ENCODE peak calls at places on chromosome 9, in ten cellular contexts. One of them, this sample, is unnamed.

GRCh38 chr9:4674783-4675182 is 4.6 kb upstream of the CDC37L1 start:
- DNase-seq in NCI-H2171 treated with DMSO at 0.1 percent for 48 hours: no peak
- DNase-seq in HS-27A: no peak
- DNase-seq in COR-L47: no peak
- DNase-seq in choroid plexus epithelial cell: peak; percentile 86
- DNase-seq in K562: no peak
- DNase-seq in Calu3: no peak
- DNase-seq in mesothelial cell of epicardium: no peak
- DNase-seq in iPS DF 19.7: no peak
- DNase-seq in activated CD4-positive, CD25-positive, alpha-beta regulatory T cell: no peak
- DNase-seq in this sample: no peak

GRCh38 chr9:95874989-95875304 is 544 bp upstream of the ERCC6L2 start:
- DNase-seq in NCI-H2171 treated with DMSO at 0.1 percent for 48 hours: peak; percentile 56
- DNase-seq in HS-27A: no peak
- DNase-seq in COR-L47: no peak
- DNase-seq in choroid plexus epithelial cell: peak; percentile 50
- DNase-seq in K562: peak; percentile 44
- DNase-seq in Calu3: peak; percentile 22
- DNase-seq in mesothelial cell of epicardium: no peak
- DNase-seq in iPS DF 19.7: no peak
- DNase-seq in activated CD4-positive, CD25-positive, alpha-beta regulatory T cell: peak; percentile 34
- DNase-seq in this sample: peak; percentile 52

GRCh38 chr9:124795881-124796415 is 19.0 kb downstream of the OLFML2A start:
- DNase-seq in NCI-H2171 treated with DMSO at 0.1 percent for 48 hours: no peak
- DNase-seq in HS-27A: no peak
- DNase-seq in COR-L47: no peak
- DNase-seq in choroid plexus epithelial cell: peak; percentile 65
- DNase-seq in K562: no peak
- DNase-seq in Calu3: no peak
- DNase-seq in mesothelial cell of epicardium: no peak
- DNase-seq in iPS DF 19.7: no peak
- DNase-seq in activated CD4-positive, CD25-positive, alpha-beta regulatory T cell: no peak
- DNase-seq in this sample: no peak

GRCh38 chr9:83023151-83023550 is 39.8 kb downstream of the RASEF start:
- DNase-seq in NCI-H2171 treated with DMSO at 0.1 percent for 48 hours: no peak
- DNase-seq in HS-27A: no peak
- DNase-seq in COR-L47: no peak
- DNase-seq in choroid plexus epithelial cell: no peak
- DNase-seq in K562: no peak
- DNase-seq in Calu3: no peak
- DNase-seq in mesothelial cell of epicardium: no peak
- DNase-seq in iPS DF 19.7: no peak
- DNase-seq in activated CD4-positive, CD25-positive, alpha-beta regulatory T cell: no peak
- DNase-seq in this sample: no peak

GRCh38 chr9:3028535-3028934 is 184.6 kb upstream of the PUM3 start:
- DNase-seq in NCI-H2171 treated with DMSO at 0.1 percent for 48 hours: peak; percentile 86
- DNase-seq in HS-27A: no peak
- DNase-seq in COR-L47: peak; percentile 20
- DNase-seq in choroid plexus epithelial cell: peak; percentile 55
- DNase-seq in K562: no peak
- DNase-seq in Calu3: peak; percentile 33
- DNase-seq in mesothelial cell of epicardium: no peak
- DNase-seq in iPS DF 19.7: no peak
- DNase-seq in activated CD4-positive, CD25-positive, alpha-beta regulatory T cell: no peak
- DNase-seq in this sample: no peak

GRCh38 chr9:129938291-129938979 is 103.2 kb downstream of the USP20 start:
- DNase-seq in NCI-H2171 treated with DMSO at 0.1 percent for 48 hours: no peak
- DNase-seq in HS-27A: peak; percentile 62
- DNase-seq in COR-L47: peak; percentile 24
- DNase-seq in choroid plexus epithelial cell: peak; percentile 65
- DNase-seq in K562: no peak
- DNase-seq in Calu3: no peak
- DNase-seq in mesothelial cell of epicardium: no peak
- DNase-seq in iPS DF 19.7: no peak
- DNase-seq in activated CD4-positive, CD25-positive, alpha-beta regulatory T cell: no peak
- DNase-seq in this sample: no peak

GRCh38 chr9:116448463-116448862 is 238.6 kb upstream of the TRIM32 start:
- DNase-seq in NCI-H2171 treated with DMSO at 0.1 percent for 48 hours: no peak
- DNase-seq in HS-27A: no peak
- DNase-seq in COR-L47: no peak
- DNase-seq in choroid plexus epithelial cell: no peak
- DNase-seq in K562: no peak
- DNase-seq in Calu3: no peak
- DNase-seq in mesothelial cell of epicardium: no peak
- DNase-seq in iPS DF 19.7: no peak
- DNase-seq in activated CD4-positive, CD25-positive, alpha-beta regulatory T cell: no peak
- DNase-seq in this sample: no peak

GRCh38 chr9:114884787-114885452 is 45.5 kb downstream of the TNFSF8 start:
- DNase-seq in NCI-H2171 treated with DMSO at 0.1 percent for 48 hours: no peak
- DNase-seq in HS-27A: no peak
- DNase-seq in COR-L47: no peak
- DNase-seq in choroid plexus epithelial cell: no peak
- DNase-seq in K562: no peak
- DNase-seq in Calu3: peak; percentile 78
- DNase-seq in mesothelial cell of epicardium: no peak
- DNase-seq in iPS DF 19.7: no peak
- DNase-seq in activated CD4-positive, CD25-positive, alpha-beta regulatory T cell: no peak
- DNase-seq in this sample: no peak

This sample was measured in T-helper 1 cell.